ENCODE peak calls at places on chromosomes 4 and X, in nine cellular contexts. One of them, this sample, is unnamed.

GRCh38 chr4:168486961-168487820 is 6.9 kb upstream of the DDX60L start:
- DNase-seq in esophagus muscularis mucosa: no peak
- DNase-seq in breast epithelium: no peak
- DNase-seq in HCT116: peak
- DNase-seq in H1: no peak
- DNase-seq in GM12878: no peak
- DNase-seq in sigmoid colon: no peak
- DNase-seq in transverse colon: no peak
- DNase-seq in endothelial cell of umbilical vein: no peak
- DNase-seq in this sample: no peak

GRCh38 chrX:151393514-151393913 is 3.5 kb upstream of the VMA21 start:
- DNase-seq in transverse colon: no peak
- DNase-seq in GM12878: no peak
- DNase-seq in endothelial cell of umbilical vein: no peak
- DNase-seq in breast epithelium: no peak
- DNase-seq in sigmoid colon: no peak
- DNase-seq in esophagus muscularis mucosa: no peak
- DNase-seq in H1: no peak
- DNase-seq in HCT116: no peak
- DNase-seq in this sample: no peak

GRCh38 chr4:65310586-65310985 is 359.7 kb downstream of the EPHA5 start:
- DNase-seq in esophagus muscularis mucosa: no peak
- DNase-seq in GM12878: no peak
- DNase-seq in transverse colon: no peak
- DNase-seq in HCT116: no peak
- DNase-seq in breast epithelium: no peak
- DNase-seq in H1: no peak
- DNase-seq in endothelial cell of umbilical vein: no peak
- DNase-seq in sigmoid colon: no peak
- DNase-seq in this sample: no peak

GRCh38 chr4:6695660-6696581 is 2.2 kb downstream of the S100P start:
- DNase-seq in H1: no peak
- DNase-seq in GM12878: no peak
- DNase-seq in esophagus muscularis mucosa: no peak
- DNase-seq in endothelial cell of umbilical vein: no peak
- DNase-seq in breast epithelium: peak
- DNase-seq in transverse colon: peak
- DNase-seq in sigmoid colon: no peak
- DNase-seq in HCT116: no peak
- DNase-seq in this sample: no peak

GRCh38 chr4:92186239-92186638 is 117.5 kb upstream of the GRID2 start:
- DNase-seq in esophagus muscularis mucosa: no peak
- DNase-seq in endothelial cell of umbilical vein: no peak
- DNase-seq in GM12878: no peak
- DNase-seq in H1: no peak
- DNase-seq in breast epithelium: no peak
- DNase-seq in HCT116: no peak
- DNase-seq in transverse colon: no peak
- DNase-seq in sigmoid colon: no peak
- DNase-seq in this sample: no peak

GRCh38 chrX:68940601-68941000 is 111.8 kb downstream of the EFNB1 start:
- DNase-seq in transverse colon: peak
- DNase-seq in esophagus muscularis mucosa: peak
- DNase-seq in HCT116: no peak
- DNase-seq in H1: no peak
- DNase-seq in GM12878: no peak
- DNase-seq in sigmoid colon: peak
- DNase-seq in endothelial cell of umbilical vein: no peak
- DNase-seq in breast epithelium: no peak
- DNase-seq in this sample: peak

GRCh38 chrX:134718329-134719317 is 60.4 kb upstream of the PLAC1 start:
- DNase-seq in sigmoid colon: peak
- DNase-seq in HCT116: peak
- DNase-seq in endothelial cell of umbilical vein: peak
- DNase-seq in GM12878: peak
- DNase-seq in H1: no peak
- DNase-seq in esophagus muscularis mucosa: no peak
- DNase-seq in transverse colon: no peak
- DNase-seq in breast epithelium: peak
- DNase-seq in this sample: no peak

GRCh38 chr4:100590308-100590707 is 72.5 kb upstream of the EMCN start:
- DNase-seq in HCT116: no peak
- DNase-seq in GM12878: no peak
- DNase-seq in transverse colon: no peak
- DNase-seq in endothelial cell of umbilical vein: no peak
- DNase-seq in esophagus muscularis mucosa: no peak
- DNase-seq in breast epithelium: no peak
- DNase-seq in H1: no peak
- DNase-seq in sigmoid colon: no peak
- DNase-seq in this sample: no peak

GRCh38 chr4:132101526-132101925 is 1047.6 kb upstream of the PCDH10 start:
- DNase-seq in breast epithelium: no peak
- DNase-seq in sigmoid colon: no peak
- DNase-seq in GM12878: no peak
- DNase-seq in endothelial cell of umbilical vein: no peak
- DNase-seq in transverse colon: no peak
- DNase-seq in HCT116: no peak
- DNase-seq in esophagus muscularis mucosa: no peak
- DNase-seq in H1: no peak
- DNase-seq in this sample: no peak

GRCh38 chr4:139144161-139144859 is 32.7 kb downstream of the ELF2 start:
- DNase-seq in breast epithelium: peak
- DNase-seq in sigmoid colon: peak
- DNase-seq in GM12878: no peak
- DNase-seq in endothelial cell of umbilical vein: no peak
- DNase-seq in HCT116: no peak
- DNase-seq in transverse colon: peak
- DNase-seq in H1: no peak
- DNase-seq in esophagus muscularis mucosa: no peak
- DNase-seq in this sample: no peak

GRCh38 chrX:137313627-137314026 is 252.3 kb upstream of the ZIC3 start:
- DNase-seq in esophagus muscularis mucosa: no peak
- DNase-seq in HCT116: no peak
- DNase-seq in GM12878: no peak
- DNase-seq in endothelial cell of umbilical vein: no peak
- DNase-seq in breast epithelium: no peak
- DNase-seq in sigmoid colon: no peak
- DNase-seq in H1: no peak
- DNase-seq in transverse colon: no peak
- DNase-seq in this sample: no peak

GRCh38 chrX:24672701-24673190 is 21.0 kb upstream of the POLA1 start:
- DNase-seq in HCT116: no peak
- DNase-seq in esophagus muscularis mucosa: no peak
- DNase-seq in GM12878: no peak
- DNase-seq in sigmoid colon: no peak
- DNase-seq in endothelial cell of umbilical vein: no peak
- DNase-seq in H1: no peak
- DNase-seq in breast epithelium: no peak
- DNase-seq in transverse colon: no peak
- DNase-seq in this sample: no peak

GRCh38 chr4:186760576-186760975 is 36.9 kb upstream of the FAT1 start:
- DNase-seq in transverse colon: no peak
- DNase-seq in HCT116: no peak
- DNase-seq in sigmoid colon: no peak
- DNase-seq in GM12878: no peak
- DNase-seq in breast epithelium: no peak
- DNase-seq in esophagus muscularis mucosa: no peak
- DNase-seq in H1: no peak
- DNase-seq in endothelial cell of umbilical vein: no peak
- DNase-seq in this sample: no peak

GRCh38 chrX:152946681-152947080 is 47.2 kb downstream of the PNMA5 start:
- DNase-seq in transverse colon: no peak
- DNase-seq in HCT116: no peak
- DNase-seq in endothelial cell of umbilical vein: no peak
- DNase-seq in breast epithelium: no peak
- DNase-seq in H1: no peak
- DNase-seq in GM12878: no peak
- DNase-seq in sigmoid colon: peak
- DNase-seq in esophagus muscularis mucosa: no peak
- DNase-seq in this sample: no peak

GRCh38 chrX:116781926-116782325 is 319.1 kb upstream of the CT83 start:
- DNase-seq in H1: no peak
- DNase-seq in breast epithelium: no peak
- DNase-seq in esophagus muscularis mucosa: no peak
- DNase-seq in GM12878: no peak
- DNase-seq in HCT116: no peak
- DNase-seq in endothelial cell of umbilical vein: no peak
- DNase-seq in sigmoid colon: peak
- DNase-seq in transverse colon: no peak
- DNase-seq in this sample: no peak
- H3K4me3 ChIP-seq in H1: no peak
- H3K4me3 ChIP-seq in breast epithelium: no peak
- H3K4me3 ChIP-seq in esophagus muscularis mucosa: no peak
- H3K4me3 ChIP-seq in GM12878: no peak
- H3K4me3 ChIP-seq in HCT116: no peak
- H3K4me3 ChIP-seq in endothelial cell of umbilical vein: no peak
- H3K4me3 ChIP-seq in sigmoid colon: no peak
- H3K4me3 ChIP-seq in transverse colon: no peak
- H3K4me3 ChIP-seq in this sample: no peak

GRCh38 chr4:173272987-173273386 is 61.2 kb downstream of the HMGB2 start:
- DNase-seq in GM12878: no peak
- DNase-seq in H1: no peak
- DNase-seq in endothelial cell of umbilical vein: no peak
- DNase-seq in HCT116: no peak
- DNase-seq in esophagus muscularis mucosa: no peak
- DNase-seq in transverse colon: no peak
- DNase-seq in breast epithelium: no peak
- DNase-seq in sigmoid colon: no peak
- DNase-seq in this sample: no peak

GRCh38 chr4:173269280-173269679 is 64.9 kb downstream of the HMGB2 start:
- DNase-seq in sigmoid colon: no peak
- DNase-seq in GM12878: no peak
- DNase-seq in esophagus muscularis mucosa: no peak
- DNase-seq in HCT116: no peak
- DNase-seq in breast epithelium: no peak
- DNase-seq in H1: no peak
- DNase-seq in endothelial cell of umbilical vein: no peak
- DNase-seq in transverse colon: no peak
- DNase-seq in this sample: no peak

GRCh38 chr4:173272314-173272713 is 61.8 kb downstream of the HMGB2 start:
- DNase-seq in breast epithelium: no peak
- DNase-seq in transverse colon: no peak
- DNase-seq in GM12878: no peak
- DNase-seq in sigmoid colon: no peak
- DNase-seq in HCT116: no peak
- DNase-seq in H1: no peak
- DNase-seq in endothelial cell of umbilical vein: no peak
- DNase-seq in esophagus muscularis mucosa: no peak
- DNase-seq in this sample: no peak

GRCh38 chr4:173273956-173274355 is 60.2 kb downstream of the HMGB2 start:
- DNase-seq in sigmoid colon: no peak
- DNase-seq in H1: no peak
- DNase-seq in endothelial cell of umbilical vein: no peak
- DNase-seq in transverse colon: no peak
- DNase-seq in HCT116: no peak
- DNase-seq in GM12878: no peak
- DNase-seq in breast epithelium: no peak
- DNase-seq in esophagus muscularis mucosa: no peak
- DNase-seq in this sample: no peak

GRCh38 chr4:173270312-173271027 is 63.7 kb downstream of the HMGB2 start:
- DNase-seq in transverse colon: no peak
- DNase-seq in GM12878: no peak
- DNase-seq in breast epithelium: no peak
- DNase-seq in HCT116: no peak
- DNase-seq in endothelial cell of umbilical vein: no peak
- DNase-seq in sigmoid colon: no peak
- DNase-seq in esophagus muscularis mucosa: no peak
- DNase-seq in H1: no peak
- DNase-seq in this sample: no peak
- TF ChIP-seq POLR2AphosphoS5 in transverse colon: no peak
- TF ChIP-seq POLR2AphosphoS5 in GM12878: no peak
- TF ChIP-seq POLR2AphosphoS5 in breast epithelium: no peak
- TF ChIP-seq POLR2AphosphoS5 in HCT116: no peak
- TF ChIP-seq POLR2AphosphoS5 in endothelial cell of umbilical vein: no peak
- TF ChIP-seq POLR2AphosphoS5 in sigmoid colon: no peak
- TF ChIP-seq POLR2AphosphoS5 in esophagus muscularis mucosa: no peak
- TF ChIP-seq POLR2AphosphoS5 in H1: no peak
- TF ChIP-seq POLR2AphosphoS5 in this sample: no peak

GRCh38 chr4:30765022-30765421 is 44.9 kb downstream of the PCDH7 start:
- DNase-seq in sigmoid colon: no peak
- DNase-seq in endothelial cell of umbilical vein: peak
- DNase-seq in HCT116: no peak
- DNase-seq in esophagus muscularis mucosa: no peak
- DNase-seq in breast epithelium: no peak
- DNase-seq in transverse colon: no peak
- DNase-seq in GM12878: no peak
- DNase-seq in H1: no peak
- DNase-seq in this sample: no peak
- TF ChIP-seq POLR2A in sigmoid colon: no peak
- TF ChIP-seq POLR2A in endothelial cell of umbilical vein: no peak
- TF ChIP-seq POLR2A in HCT116: no peak
- TF ChIP-seq POLR2A in esophagus muscularis mucosa: no peak
- TF ChIP-seq POLR2A in breast epithelium: no peak
- TF ChIP-seq POLR2A in transverse colon: no peak
- TF ChIP-seq POLR2A in GM12878: no peak
- TF ChIP-seq POLR2A in H1: no peak
- TF ChIP-seq POLR2A in this sample: no peak

GRCh38 chrX:39398215-39398972 is 597.1 kb downstream of the MID1IP1 start:
- DNase-seq in GM12878: no peak
- DNase-seq in H1: no peak
- DNase-seq in esophagus muscularis mucosa: no peak
- DNase-seq in transverse colon: no peak
- DNase-seq in breast epithelium: no peak
- DNase-seq in HCT116: no peak
- DNase-seq in sigmoid colon: no peak
- DNase-seq in endothelial cell of umbilical vein: no peak
- DNase-seq in this sample: no peak

GRCh38 chrX:39397561-39398200 is 596.4 kb downstream of the MID1IP1 start:
- DNase-seq in sigmoid colon: no peak
- DNase-seq in breast epithelium: no peak
- DNase-seq in esophagus muscularis mucosa: no peak
- DNase-seq in HCT116: no peak
- DNase-seq in transverse colon: no peak
- DNase-seq in endothelial cell of umbilical vein: no peak
- DNase-seq in GM12878: no peak
- DNase-seq in H1: no peak
- DNase-seq in this sample: no peak

GRCh38 chrX:39398973-39399268 is 597.7 kb downstream of the MID1IP1 start:
- DNase-seq in GM12878: no peak
- DNase-seq in sigmoid colon: no peak
- DNase-seq in breast epithelium: no peak
- DNase-seq in endothelial cell of umbilical vein: peak
- DNase-seq in HCT116: no peak
- DNase-seq in esophagus muscularis mucosa: no peak
- DNase-seq in H1: no peak
- DNase-seq in transverse colon: no peak
- DNase-seq in this sample: no peak

GRCh38 chrX:39401483-39402110 is 600.3 kb downstream of the MID1IP1 start:
- DNase-seq in sigmoid colon: no peak
- DNase-seq in H1: no peak
- DNase-seq in GM12878: no peak
- DNase-seq in HCT116: no peak
- DNase-seq in endothelial cell of umbilical vein: no peak
- DNase-seq in breast epithelium: no peak
- DNase-seq in esophagus muscularis mucosa: no peak
- DNase-seq in transverse colon: no peak
- DNase-seq in this sample: no peak

DNA sequence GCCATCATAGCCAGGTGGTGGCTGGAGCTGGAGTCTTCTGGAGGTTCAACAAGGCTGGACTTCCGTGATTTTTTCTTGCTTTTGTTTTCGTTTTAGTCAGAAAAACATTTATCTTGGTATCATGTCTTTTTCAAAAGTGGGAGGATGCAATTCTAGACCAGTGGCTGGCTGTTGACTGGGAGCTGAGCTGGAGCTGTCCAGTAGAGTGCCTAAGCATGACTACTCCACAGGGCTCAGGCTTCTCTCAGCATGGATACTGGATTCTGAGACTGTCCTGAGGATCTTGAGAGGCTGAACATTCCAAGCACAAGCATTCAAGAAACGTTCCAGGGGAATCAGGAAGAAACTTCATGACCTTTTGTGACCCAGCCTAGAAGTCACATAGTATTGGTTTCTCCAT is 598.1 kb downstream of the MID1IP1 start:
- DNase-seq in endothelial cell of umbilical vein: peak
- DNase-seq in GM12878: no peak
- DNase-seq in transverse colon: no peak
- DNase-seq in esophagus muscularis mucosa: no peak
- DNase-seq in H1: no peak
- DNase-seq in HCT116: no peak
- DNase-seq in breast epithelium: no peak
- DNase-seq in sigmoid colon: no peak
- DNase-seq in this sample: no peak
- H3K4me3 ChIP-seq in endothelial cell of umbilical vein: no peak
- H3K4me3 ChIP-seq in GM12878: no peak
- H3K4me3 ChIP-seq in transverse colon: no peak
- H3K4me3 ChIP-seq in esophagus muscularis mucosa: no peak
- H3K4me3 ChIP-seq in H1: no peak
- H3K4me3 ChIP-seq in HCT116: no peak
- H3K4me3 ChIP-seq in breast epithelium: no peak
- H3K4me3 ChIP-seq in sigmoid colon: no peak
- H3K4me3 ChIP-seq in this sample: no peak

This sample was measured in suprapubic skin.